ENCODE peak calls at places on chromosomes 13 and 19, in four cellular contexts. One of them, this sample, is unnamed.

GRCh38 chr19:46489445-46490272 is 6.0 kb downstream of the PNMA8B start:
- DNase-seq in NCI-H510A treated with DMSO at 0.1 percent for 48 hours: no peak
- DNase-seq in IMR-90: peak
- DNase-seq in OCI-LY7: no peak
- DNase-seq in this sample: peak

GRCh38 chr13:111271186-111271698 is 49.2 kb upstream of the TEX29 start:
- DNase-seq in NCI-H510A treated with DMSO at 0.1 percent for 48 hours: no peak
- DNase-seq in IMR-90: no peak
- DNase-seq in OCI-LY7: no peak
- DNase-seq in this sample: no peak

GRCh38 chr13:57829496-57829895 is 198.0 kb downstream of the PCDH17 start:
- DNase-seq in NCI-H510A treated with DMSO at 0.1 percent for 48 hours: no peak
- DNase-seq in IMR-90: no peak
- DNase-seq in OCI-LY7: no peak
- DNase-seq in this sample: no peak

GRCh38 chr19:17680235-17680722 is 7.9 kb downstream of the UNC13A start:
- DNase-seq in NCI-H510A treated with DMSO at 0.1 percent for 48 hours: no peak
- DNase-seq in IMR-90: peak
- DNase-seq in OCI-LY7: peak
- DNase-seq in this sample: peak

GRCh38 chr19:46016426-46017094 is 6.3 kb downstream of the PGLYRP1 start:
- DNase-seq in NCI-H510A treated with DMSO at 0.1 percent for 48 hours: peak
- DNase-seq in IMR-90: peak
- DNase-seq in OCI-LY7: peak
- DNase-seq in this sample: peak

GRCh38 chr13:46053162-46054012 is 841 bp upstream of the ZC3H13 start:
- DNase-seq in NCI-H510A treated with DMSO at 0.1 percent for 48 hours: no peak
- DNase-seq in IMR-90: no peak
- DNase-seq in OCI-LY7: no peak
- DNase-seq in this sample: peak

GRCh38 chr19:29098863-29099481 is 114.0 kb downstream of the UQCRFS1 start:
- DNase-seq in NCI-H510A treated with DMSO at 0.1 percent for 48 hours: no peak
- DNase-seq in IMR-90: peak
- DNase-seq in OCI-LY7: no peak
- DNase-seq in this sample: peak

GRCh38 chr19:42290523-42291436 is 11.2 kb upstream of the PRR19 start:
- DNase-seq in NCI-H510A treated with DMSO at 0.1 percent for 48 hours: no peak
- DNase-seq in IMR-90: no peak
- DNase-seq in OCI-LY7: peak
- DNase-seq in this sample: peak

GRCh38 chr13:24185591-24186232 is 25.2 kb downstream of the SPATA13 start:
- DNase-seq in NCI-H510A treated with DMSO at 0.1 percent for 48 hours: no peak
- DNase-seq in IMR-90: peak
- DNase-seq in OCI-LY7: no peak
- DNase-seq in this sample: no peak

GRCh38 chr13:76677047-76677446 is 209.2 kb downstream of the KCTD12 start:
- DNase-seq in NCI-H510A treated with DMSO at 0.1 percent for 48 hours: no peak
- DNase-seq in IMR-90: peak
- DNase-seq in OCI-LY7: no peak
- DNase-seq in this sample: no peak

GRCh38 chr19:42443944-42444398 is 1.2 kb upstream of the CXCL17 start:
- DNase-seq in NCI-H510A treated with DMSO at 0.1 percent for 48 hours: peak
- DNase-seq in IMR-90: no peak
- DNase-seq in OCI-LY7: no peak
- DNase-seq in this sample: no peak

GRCh38 chr19:52651956-52652355 is 13.8 kb upstream of the ZNF83 start:
- DNase-seq in NCI-H510A treated with DMSO at 0.1 percent for 48 hours: no peak
- DNase-seq in IMR-90: no peak
- DNase-seq in OCI-LY7: no peak
- DNase-seq in this sample: no peak

GRCh38 chr19:17037184-17037583 is 10.6 kb upstream of the CPAMD8 start:
- DNase-seq in NCI-H510A treated with DMSO at 0.1 percent for 48 hours: no peak
- DNase-seq in IMR-90: no peak
- DNase-seq in OCI-LY7: no peak
- DNase-seq in this sample: no peak

GRCh38 chr19:45152504-45153338 is 8.1 kb downstream of the NKPD1 start:
- DNase-seq in NCI-H510A treated with DMSO at 0.1 percent for 48 hours: peak
- DNase-seq in IMR-90: peak
- DNase-seq in OCI-LY7: no peak
- DNase-seq in this sample: peak

GRCh38 chr19:1293782-1294621 is 8.3 kb downstream of the EFNA2 start:
- DNase-seq in NCI-H510A treated with DMSO at 0.1 percent for 48 hours: no peak
- DNase-seq in IMR-90: no peak
- DNase-seq in OCI-LY7: no peak
- DNase-seq in this sample: no peak

GRCh38 chr19:41696402-41697197 is 8.5 kb upstream of the CEACAM7 start:
- DNase-seq in NCI-H510A treated with DMSO at 0.1 percent for 48 hours: no peak
- DNase-seq in IMR-90: no peak
- DNase-seq in OCI-LY7: no peak
- DNase-seq in this sample: peak

GRCh38 chr13:31930901-31931522 is 100.6 kb upstream of the FRY start:
- DNase-seq in NCI-H510A treated with DMSO at 0.1 percent for 48 hours: no peak
- DNase-seq in IMR-90: no peak
- DNase-seq in OCI-LY7: no peak
- DNase-seq in this sample: no peak

GRCh38 chr19:10214784-10215183 is 16.3 kb downstream of the S1PR2 start:
- DNase-seq in NCI-H510A treated with DMSO at 0.1 percent for 48 hours: no peak
- DNase-seq in IMR-90: peak
- DNase-seq in OCI-LY7: no peak
- DNase-seq in this sample: no peak

GRCh38 chr13:36031490-36031889 is 99.7 kb downstream of the DCLK1 start:
- DNase-seq in NCI-H510A treated with DMSO at 0.1 percent for 48 hours: no peak
- DNase-seq in IMR-90: no peak
- DNase-seq in OCI-LY7: no peak
- DNase-seq in this sample: no peak

GRCh38 chr13:63167699-63168337 is 1752.2 kb upstream of the PCDH20 start:
- DNase-seq in NCI-H510A treated with DMSO at 0.1 percent for 48 hours: no peak
- DNase-seq in IMR-90: no peak
- DNase-seq in OCI-LY7: no peak
- DNase-seq in this sample: no peak

GRCh38 chr13:36344173-36344572 is 2.0 kb downstream of the SPART start:
- DNase-seq in NCI-H510A treated with DMSO at 0.1 percent for 48 hours: no peak
- DNase-seq in IMR-90: peak
- DNase-seq in OCI-LY7: no peak
- DNase-seq in this sample: peak

GRCh38 chr13:50358221-50358620 is 343.0 kb downstream of the KCNRG start:
- DNase-seq in NCI-H510A treated with DMSO at 0.1 percent for 48 hours: no peak
- DNase-seq in IMR-90: no peak
- DNase-seq in OCI-LY7: no peak
- DNase-seq in this sample: no peak

GRCh38 chr19:18776736-18777135 is 14.4 kb downstream of the COMP start:
- DNase-seq in NCI-H510A treated with DMSO at 0.1 percent for 48 hours: no peak
- DNase-seq in IMR-90: peak
- DNase-seq in OCI-LY7: no peak
- DNase-seq in this sample: no peak

GRCh38 chr13:112713517-112714253 is 23.8 kb downstream of the ATP11A start:
- DNase-seq in NCI-H510A treated with DMSO at 0.1 percent for 48 hours: no peak
- DNase-seq in IMR-90: no peak
- DNase-seq in OCI-LY7: no peak
- DNase-seq in this sample: peak

GRCh38 chr13:99085139-99085845 is 107.4 kb upstream of the DOCK9 start:
- DNase-seq in NCI-H510A treated with DMSO at 0.1 percent for 48 hours: no peak
- DNase-seq in IMR-90: no peak
- DNase-seq in OCI-LY7: peak
- DNase-seq in this sample: peak

GRCh38 chr19:4389064-4389375 is 11.3 kb downstream of the SH3GL1 start:
- DNase-seq in NCI-H510A treated with DMSO at 0.1 percent for 48 hours: no peak
- DNase-seq in IMR-90: no peak
- DNase-seq in OCI-LY7: no peak
- DNase-seq in this sample: no peak

GRCh38 chr13:109401307-109401706 is 385.1 kb downstream of the IRS2 start:
- DNase-seq in NCI-H510A treated with DMSO at 0.1 percent for 48 hours: no peak
- DNase-seq in IMR-90: no peak
- DNase-seq in OCI-LY7: no peak
- DNase-seq in this sample: no peak

GRCh38 chr19:55369651-55370304 is 485 bp downstream of the IL11 start:
- DNase-seq in NCI-H510A treated with DMSO at 0.1 percent for 48 hours: peak
- DNase-seq in IMR-90: peak
- DNase-seq in OCI-LY7: no peak
- DNase-seq in this sample: peak

GRCh38 chr13:109881347-109881725 is 95.0 kb upstream of the IRS2 start:
- DNase-seq in NCI-H510A treated with DMSO at 0.1 percent for 48 hours: no peak
- DNase-seq in IMR-90: no peak
- DNase-seq in OCI-LY7: no peak
- DNase-seq in this sample: no peak

GRCh38 chr13:101624210-101624922 is 171.9 kb downstream of the ITGBL1 start:
- DNase-seq in NCI-H510A treated with DMSO at 0.1 percent for 48 hours: peak
- DNase-seq in IMR-90: peak
- DNase-seq in OCI-LY7: no peak
- DNase-seq in this sample: peak

This sample was measured in left kidney.